ENCODE peak calls at places on chromosomes 1 and 21, in six cellular contexts. W is pancreas, Z is transverse colon, L is prostate gland, C is kidney, F is mucosa of descending colon. M is an unnamed sample. For H3K4me1, the result is how much of the 10 kb centered on the place peaks cover.

GRCh38 chr1:230570724-230571390 is 71.4 kb upstream of the COG2 start:
- DNase-seq in W (no peak), Z (peak), L (no peak), C (no peak), F (peak), M (no peak)

GRCh38 chr1:51636765-51637522 is 20.1 kb downstream of the OSBPL9 start:
- DNase-seq in W (no peak), Z (peak), L (no peak), C (no peak), F (no peak), M (no peak)

GRCh38 chr21:37915516-37915915 is 741 bp downstream of the KCNJ6 start:
- DNase-seq in W (no peak), Z (no peak), L (no peak), C (no peak), F (no peak), M (no peak)

GRCh38 chr1:192632641-192633532 is 3.1 kb upstream of the RGS13 start:
- DNase-seq in W (no peak), Z (no peak), L (no peak), C (no peak), F (no peak), M (no peak)

GRCh38 chr1:57353589-57353988 is 70.3 kb downstream of the DAB1 start:
- DNase-seq in W (no peak), Z (no peak), L (no peak), C (no peak), F (no peak), M (no peak)

GRCh38 chr1:116231752-116232151 is 120.6 kb downstream of the MAB21L3 start:
- DNase-seq in W (no peak), Z (no peak), L (peak), C (no peak), F (no peak), M (no peak)

GRCh38 chr21:46477765-46478164 is 19.1 kb downstream of the DIP2A start:
- DNase-seq in W (no peak), Z (no peak), L (no peak), C (no peak), F (no peak), M (no peak)

GRCh38 chr1:47333922-47334764 is 553 bp downstream of the CMPK1 start:
- DNase-seq in W (peak), Z (peak), L (peak), C (peak), F (peak), M (peak)

GRCh38 chr1:66575739-66576138 is 41.8 kb downstream of the SGIP1 start:
- DNase-seq in W (no peak), Z (no peak), L (no peak), C (no peak), F (no peak), M (no peak)

GRCh38 chr1:94095112-94095637 is 25.8 kb downstream of the ABCA4 start:
- DNase-seq in W (no peak), Z (peak), L (peak), C (peak), F (peak), M (peak)

GRCh38 chr1:195326325-195326724 is 1281.9 kb downstream of the KCNT2 start:
- DNase-seq in W (no peak), Z (no peak), L (no peak), C (no peak), F (no peak), M (no peak)

GRCh38 chr1:238999944-239000343 is 386.4 kb upstream of the CHRM3 start:
- DNase-seq in W (no peak), Z (no peak), L (no peak), C (no peak), F (no peak), M (no peak)

GRCh38 chr1:8708259-8708658 is 109.2 kb downstream of the RERE start:
- DNase-seq in W (no peak), Z (no peak), L (no peak), C (no peak), F (no peak), M (no peak)
- H3K4me1 ChIP-seq in W (under half), Z (under half), L (under half), C (under half), F (under half), M (half or more)

GRCh38 chr1:82079607-82080006 is 278.9 kb downstream of the ADGRL2 start:
- DNase-seq in W (no peak), Z (no peak), L (no peak), C (no peak), F (no peak), M (no peak)
- TF ChIP-seq CTCF in W (no peak), Z (no peak), L (no peak), C (no peak), F (no peak), M (no peak)

GRCh38 chr1:23719162-23719820 is 24.0 kb upstream of the ELOA start:
- DNase-seq in W (no peak), Z (no peak), L (no peak), C (no peak), F (no peak), M (no peak)

GRCh38 chr1:23720256-23720995 is 22.8 kb upstream of the ELOA start:
- DNase-seq in W (no peak), Z (no peak), L (no peak), C (no peak), F (no peak), M (no peak)

GRCh38 chr1:23718482-23718881 is 24.8 kb upstream of the ELOA start:
- DNase-seq in W (no peak), Z (no peak), L (no peak), C (no peak), F (no peak), M (no peak)

GRCh38 chr1:23726669-23727068 is 16.6 kb upstream of the ELOA start:
- DNase-seq in W (no peak), Z (no peak), L (no peak), C (no peak), F (no peak), M (no peak)

GRCh38 chr1:23722652-23723051 is 20.6 kb upstream of the ELOA start:
- DNase-seq in W (no peak), Z (no peak), L (no peak), C (no peak), F (no peak), M (no peak)
- H3K4me1 ChIP-seq in W (under half), Z (under half), L (under half), C (under half), F (under half), M (under half)

GRCh38 chr1:241485145-241485544 is 34.4 kb downstream of the FH start:
- DNase-seq in W (no peak), Z (no peak), L (no peak), C (no peak), F (no peak), M (no peak)

GRCh38 chr1:241488739-241489138 is 30.8 kb downstream of the FH start:
- DNase-seq in W (no peak), Z (no peak), L (no peak), C (no peak), F (no peak), M (no peak)

GRCh38 chr1:241482761-241483250 is 36.7 kb downstream of the FH start:
- DNase-seq in W (no peak), Z (no peak), L (no peak), C (no peak), F (no peak), M (no peak)

DNA sequence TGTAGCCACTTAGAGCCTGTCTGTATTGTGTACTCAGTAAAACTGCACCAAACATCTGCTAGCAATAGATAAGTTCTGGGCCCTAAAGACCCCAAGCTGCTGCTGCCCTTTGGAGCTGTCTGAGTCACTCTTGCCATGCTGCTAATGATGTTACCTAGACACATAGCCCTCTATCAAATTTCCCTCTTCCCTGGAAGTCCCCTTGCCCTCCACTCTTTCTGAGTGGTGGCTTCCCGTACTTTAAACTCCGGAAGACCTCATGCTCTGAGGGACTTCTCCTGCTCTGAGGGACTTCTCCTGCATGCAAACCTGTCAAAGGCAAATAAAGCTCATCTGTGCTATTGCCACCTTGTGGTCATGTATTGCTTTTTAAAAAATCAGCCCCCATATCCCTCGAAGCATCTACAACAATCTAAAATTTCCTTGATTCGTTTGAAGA is 34.0 kb downstream of the FH start:
- DNase-seq in W (no peak), Z (no peak), L (no peak), C (no peak), F (no peak), M (no peak)
- TF ChIP-seq CTCF in W (no peak), Z (no peak), L (no peak), C (no peak), F (no peak), M (no peak)

GRCh38 chr1:154151311-154151710 is 3.6 kb downstream of the NUP210L start:
- DNase-seq in W (no peak), Z (no peak), L (no peak), C (no peak), F (no peak), M (no peak)

GRCh38 chr1:154157520-154158306 is 2.8 kb upstream of the NUP210L start:
- DNase-seq in W (no peak), Z (no peak), L (no peak), C (no peak), F (no peak), M (no peak)

GRCh38 chr1:154154053-154154452 is 820 bp downstream of the NUP210L start:
- DNase-seq in W (no peak), Z (no peak), L (no peak), C (no peak), F (no peak), M (no peak)

GRCh38 chr1:154155282-154155681 is 409 bp upstream of the NUP210L start:
- DNase-seq in W (no peak), Z (no peak), L (peak), C (no peak), F (no peak), M (no peak)

DNA sequence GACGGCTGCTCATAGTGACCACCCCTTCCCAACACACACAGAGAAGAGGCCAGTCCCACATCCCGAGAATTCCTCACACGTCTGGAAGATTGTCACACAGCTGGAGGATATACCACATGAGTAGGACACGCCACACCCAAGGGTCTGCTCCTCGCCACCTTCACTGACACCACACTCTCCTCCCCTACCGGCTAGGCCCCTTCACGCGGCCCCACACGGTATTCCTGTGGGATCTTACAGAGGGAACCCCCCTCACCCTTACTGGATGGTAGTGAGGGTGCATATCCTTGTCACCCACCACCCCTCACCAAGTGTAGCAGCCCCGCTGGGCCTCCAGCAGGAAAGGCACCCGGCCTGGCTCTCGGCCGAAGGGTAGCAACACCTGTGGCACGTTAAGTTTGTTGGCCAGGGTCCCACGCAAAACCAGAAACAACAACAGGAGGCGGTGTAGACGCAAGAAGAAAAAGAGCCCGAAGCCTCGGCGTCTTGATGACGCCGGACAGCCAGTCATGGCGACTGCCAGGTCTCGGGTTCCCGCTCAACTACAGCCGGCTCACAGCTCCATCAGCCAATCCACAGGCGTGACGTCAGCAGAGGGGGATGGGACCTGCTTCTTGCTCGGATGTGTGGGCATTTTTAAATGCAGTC is at the start of gene NUP210L:
- DNase-seq in W (peak), Z (peak), L (peak), C (peak), F (peak), M (peak)
- H3K4me1 ChIP-seq in W (under half), Z (under half), L (under half), C (under half), F (under half), M (half or more)